ENCODE peak calls at places on chromosomes 13 and 19, in four cellular contexts. X, K, E and V are unnamed samples.

GRCh38 chr13:22061371-22061805 is 390.5 kb downstream of the FGF9 start:
- DNase-seq in X (no peak), K (peak), E (no peak), V (no peak)

GRCh38 chr19:53511933-53512374 is 26.0 kb upstream of the ZNF331 start:
- DNase-seq in X (peak), K (peak), E (peak), V (peak)

GRCh38 chr19:32475393-32475792 is 69.8 kb downstream of the DPY19L3 start:
- DNase-seq in X (no peak), K (no peak), E (no peak), V (no peak)

GRCh38 chr19:35791814-35792279 is 16.5 kb downstream of the ARHGAP33 start:
- DNase-seq in X (no peak), K (no peak), E (no peak), V (no peak)

GRCh38 chr19:29560313-29561075 is 34.7 kb downstream of the VSTM2B start:
- DNase-seq in X (no peak), K (no peak), E (no peak), V (no peak)

GRCh38 chr19:34381399-34382251 is 16.6 kb downstream of the GPI start:
- DNase-seq in X (no peak), K (no peak), E (no peak), V (no peak)

GRCh38 chr13:44930907-44931676 is 58.2 kb downstream of the NUFIP1 start:
- DNase-seq in X (no peak), K (no peak), E (peak), V (no peak)

GRCh38 chr13:67990868-67991267 is 760.7 kb upstream of the PCDH9 start:
- DNase-seq in X (no peak), K (no peak), E (no peak), V (no peak)

GRCh38 chr13:39095500-39095899 is 57.2 kb downstream of the NHLRC3 start:
- DNase-seq in X (no peak), K (no peak), E (no peak), V (no peak)

GRCh38 chr19:2507109-2507508 is 31.2 kb downstream of the GADD45B start:
- DNase-seq in X (no peak), K (no peak), E (peak), V (no peak)

GRCh38 chr19:6269101-6269886 is 10.5 kb downstream of the MLLT1 start:
- DNase-seq in X (no peak), K (no peak), E (no peak), V (no peak)

GRCh38 chr19:55095260-55096060 is 19.8 kb downstream of the EPS8L1 start:
- DNase-seq in X (no peak), K (no peak), E (no peak), V (peak)

GRCh38 chr13:41308241-41308640 is 2.8 kb upstream of the NAA16 start:
- DNase-seq in X (no peak), K (no peak), E (no peak), V (no peak)

GRCh38 chr13:60612593-60612992 is 215.6 kb downstream of the TDRD3 start:
- DNase-seq in X (no peak), K (no peak), E (no peak), V (no peak)

GRCh38 chr13:19155321-19155861 is 26.2 kb downstream of the TUBA3C start:
- DNase-seq in X (no peak), K (no peak), E (no peak), V (peak)

GRCh38 chr13:19152403-19152802 is 29.2 kb downstream of the TUBA3C start:
- DNase-seq in X (no peak), K (no peak), E (no peak), V (no peak)

GRCh38 chr13:19151581-19152263 is 29.9 kb downstream of the TUBA3C start:
- DNase-seq in X (no peak), K (no peak), E (no peak), V (peak)

GRCh38 chr13:19154843-19155242 is 26.8 kb downstream of the TUBA3C start:
- DNase-seq in X (no peak), K (no peak), E (no peak), V (peak)

DNA sequence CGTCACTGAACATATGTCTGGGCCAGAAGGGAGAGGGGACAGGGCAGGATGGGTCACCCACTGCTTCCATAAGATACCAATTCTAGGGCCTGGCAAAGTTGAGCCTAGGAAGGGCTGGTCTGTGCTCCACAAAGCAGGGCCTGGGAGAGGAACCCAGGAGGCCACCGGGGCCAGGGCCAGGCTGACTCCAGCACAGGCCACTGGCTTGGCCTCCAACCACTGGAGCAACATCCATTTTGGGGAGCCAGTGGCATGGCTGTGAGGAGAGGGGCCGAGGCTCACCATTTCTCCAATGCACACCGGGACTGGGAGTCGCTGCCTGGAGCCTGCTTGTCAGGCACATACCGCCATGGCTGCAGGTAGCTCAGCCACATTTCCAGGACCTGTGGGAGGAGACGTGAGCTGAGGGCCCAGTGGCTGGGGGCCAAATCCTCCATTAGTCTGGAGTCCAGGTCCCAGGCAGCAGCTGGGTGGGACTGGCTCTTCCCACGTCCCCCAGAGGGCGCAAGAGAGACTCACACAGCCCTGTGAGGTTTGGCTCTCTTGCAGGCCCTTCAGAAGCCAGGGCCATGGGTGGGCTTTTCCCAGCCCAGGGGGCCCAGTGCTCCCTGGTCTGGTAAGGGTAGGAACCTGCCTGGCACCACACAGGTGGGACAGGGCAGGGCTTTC is 27.7 kb downstream of the TUBA3C start:
- DNase-seq in X (no peak), K (no peak), E (no peak), V (no peak)
- TF ChIP-seq CTCF in X (no peak), K (no peak), E (no peak), V (no peak)

GRCh38 chr13:113141591-113141950 is 16.9 kb upstream of the PROZ start:
- DNase-seq in X (no peak), K (no peak), E (no peak), V (peak)
- TF ChIP-seq CTCF in X (no peak), K (no peak), E (no peak), V (no peak)

GRCh38 chr13:27556109-27556508 is 64.2 kb downstream of the LNX2 start:
- DNase-seq in X (peak), K (no peak), E (peak), V (no peak)
- TF ChIP-seq CTCF in X (peak), K (no peak), E (peak), V (no peak)

DNA sequence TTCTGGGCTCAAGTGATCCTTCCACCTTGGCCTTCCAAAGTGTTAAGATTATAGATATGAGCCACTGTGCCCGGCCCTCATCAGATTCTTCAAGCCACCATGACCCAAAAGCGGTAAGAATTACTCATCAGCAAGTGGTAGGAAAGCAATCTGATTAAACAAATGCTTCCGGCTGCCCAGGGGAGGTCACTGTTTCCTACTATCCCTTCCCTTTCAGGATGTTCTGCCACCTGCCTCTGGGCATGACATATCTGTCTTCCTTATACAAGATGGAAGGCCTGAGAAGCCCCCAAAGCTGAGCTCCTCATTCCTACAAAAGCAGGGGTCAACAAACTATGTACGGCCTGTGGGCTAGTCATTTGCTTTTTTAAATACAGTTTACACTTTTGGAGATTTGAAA is 6.9 kb downstream of the ABHD8 start:
- DNase-seq in X (no peak), K (no peak), E (peak), V (no peak)
- TF ChIP-seq CTCF in X (no peak), K (no peak), E (peak), V (no peak)

GRCh38 chr13:106797081-106797640 is 229.2 kb upstream of the ARGLU1 start:
- DNase-seq in X (no peak), K (no peak), E (no peak), V (peak)
- TF ChIP-seq CTCF in X (no peak), K (no peak), E (no peak), V (no peak)